ENCODE peak calls at places on chromosomes 1 and 21, in seven cellular contexts. One of them, this sample, is unnamed.

GRCh38 chr1:153483776-153484175 is 23.3 kb upstream of the S100A7 start:
- DNase-seq in uterus: no peak
- DNase-seq in SW480: peak
- DNase-seq in T follicular helper cell: no peak
- DNase-seq in activated CD4-positive, alpha-beta T cell treated with anti-CD3 and anti-CD28 coated beads, Interleukin-2, amount 50 U/mL, for 1 hour: no peak
- DNase-seq in EL: no peak
- DNase-seq in AG10803: no peak
- DNase-seq in this sample: peak

GRCh38 chr1:19222573-19222972 is 12.5 kb upstream of the UBR4 start:
- DNase-seq in uterus: no peak
- DNase-seq in SW480: no peak
- DNase-seq in T follicular helper cell: no peak
- DNase-seq in activated CD4-positive, alpha-beta T cell treated with anti-CD3 and anti-CD28 coated beads, Interleukin-2, amount 50 U/mL, for 1 hour: no peak
- DNase-seq in EL: no peak
- DNase-seq in AG10803: no peak
- DNase-seq in this sample: no peak

GRCh38 chr1:48920741-48921330 is 144.1 kb upstream of the BEND5 start:
- DNase-seq in uterus: no peak
- DNase-seq in SW480: no peak
- DNase-seq in T follicular helper cell: no peak
- DNase-seq in activated CD4-positive, alpha-beta T cell treated with anti-CD3 and anti-CD28 coated beads, Interleukin-2, amount 50 U/mL, for 1 hour: no peak
- DNase-seq in EL: no peak
- DNase-seq in AG10803: no peak
- DNase-seq in this sample: no peak

GRCh38 chr1:20047058-20047457 is 22.9 kb upstream of the PLA2G5 start:
- DNase-seq in uterus: no peak
- DNase-seq in SW480: no peak
- DNase-seq in T follicular helper cell: no peak
- DNase-seq in activated CD4-positive, alpha-beta T cell treated with anti-CD3 and anti-CD28 coated beads, Interleukin-2, amount 50 U/mL, for 1 hour: no peak
- DNase-seq in EL: no peak
- DNase-seq in AG10803: no peak
- DNase-seq in this sample: no peak

GRCh38 chr1:31957701-31958674 is 19.8 kb upstream of the PTP4A2 start:
- DNase-seq in uterus: no peak
- DNase-seq in SW480: no peak
- DNase-seq in T follicular helper cell: no peak
- DNase-seq in activated CD4-positive, alpha-beta T cell treated with anti-CD3 and anti-CD28 coated beads, Interleukin-2, amount 50 U/mL, for 1 hour: no peak
- DNase-seq in EL: no peak
- DNase-seq in AG10803: no peak
- DNase-seq in this sample: no peak

GRCh38 chr1:174953657-174954435 is 45.9 kb upstream of the CACYBP start:
- DNase-seq in uterus: no peak
- DNase-seq in SW480: no peak
- DNase-seq in T follicular helper cell: no peak
- DNase-seq in activated CD4-positive, alpha-beta T cell treated with anti-CD3 and anti-CD28 coated beads, Interleukin-2, amount 50 U/mL, for 1 hour: no peak
- DNase-seq in EL: no peak
- DNase-seq in AG10803: no peak
- DNase-seq in this sample: no peak

GRCh38 chr1:202135221-202135721 is 9.3 kb downstream of the ARL8A start:
- DNase-seq in uterus: peak
- DNase-seq in SW480: peak
- DNase-seq in T follicular helper cell: peak
- DNase-seq in activated CD4-positive, alpha-beta T cell treated with anti-CD3 and anti-CD28 coated beads, Interleukin-2, amount 50 U/mL, for 1 hour: peak
- DNase-seq in EL: peak
- DNase-seq in AG10803: peak
- DNase-seq in this sample: peak

GRCh38 chr1:44409741-44410140 is 4.7 kb downstream of the RNF220 start:
- DNase-seq in uterus: no peak
- DNase-seq in SW480: no peak
- DNase-seq in T follicular helper cell: no peak
- DNase-seq in activated CD4-positive, alpha-beta T cell treated with anti-CD3 and anti-CD28 coated beads, Interleukin-2, amount 50 U/mL, for 1 hour: no peak
- DNase-seq in EL: no peak
- DNase-seq in AG10803: no peak
- DNase-seq in this sample: no peak

GRCh38 chr1:37028981-37029617 is 5.2 kb downstream of the GRIK3 start:
- DNase-seq in uterus: no peak
- DNase-seq in SW480: no peak
- DNase-seq in T follicular helper cell: no peak
- DNase-seq in activated CD4-positive, alpha-beta T cell treated with anti-CD3 and anti-CD28 coated beads, Interleukin-2, amount 50 U/mL, for 1 hour: no peak
- DNase-seq in EL: no peak
- DNase-seq in AG10803: no peak
- DNase-seq in this sample: peak

GRCh38 chr1:172390620-172391491 is 29.6 kb upstream of the C1orf105 start:
- DNase-seq in uterus: peak
- DNase-seq in SW480: no peak
- DNase-seq in T follicular helper cell: no peak
- DNase-seq in activated CD4-positive, alpha-beta T cell treated with anti-CD3 and anti-CD28 coated beads, Interleukin-2, amount 50 U/mL, for 1 hour: no peak
- DNase-seq in EL: peak
- DNase-seq in AG10803: peak
- DNase-seq in this sample: peak

GRCh38 chr1:17719874-17720273 is 35.3 kb upstream of the ACTL8 start:
- DNase-seq in uterus: no peak
- DNase-seq in SW480: no peak
- DNase-seq in T follicular helper cell: no peak
- DNase-seq in activated CD4-positive, alpha-beta T cell treated with anti-CD3 and anti-CD28 coated beads, Interleukin-2, amount 50 U/mL, for 1 hour: no peak
- DNase-seq in EL: peak
- DNase-seq in AG10803: peak
- DNase-seq in this sample: no peak

GRCh38 chr1:106296431-106296830 is 760.0 kb upstream of the PRMT6 start:
- DNase-seq in uterus: no peak
- DNase-seq in SW480: no peak
- DNase-seq in T follicular helper cell: no peak
- DNase-seq in activated CD4-positive, alpha-beta T cell treated with anti-CD3 and anti-CD28 coated beads, Interleukin-2, amount 50 U/mL, for 1 hour: no peak
- DNase-seq in EL: no peak
- DNase-seq in AG10803: no peak
- DNase-seq in this sample: no peak

GRCh38 chr1:4467241-4467640 is 187.2 kb upstream of the AJAP1 start:
- DNase-seq in uterus: no peak
- DNase-seq in SW480: no peak
- DNase-seq in T follicular helper cell: no peak
- DNase-seq in activated CD4-positive, alpha-beta T cell treated with anti-CD3 and anti-CD28 coated beads, Interleukin-2, amount 50 U/mL, for 1 hour: no peak
- DNase-seq in EL: no peak
- DNase-seq in AG10803: no peak
- DNase-seq in this sample: no peak

GRCh38 chr1:154329152-154329521 is 3.8 kb downstream of the ATP8B2 start:
- DNase-seq in uterus: no peak
- DNase-seq in SW480: no peak
- DNase-seq in T follicular helper cell: no peak
- DNase-seq in activated CD4-positive, alpha-beta T cell treated with anti-CD3 and anti-CD28 coated beads, Interleukin-2, amount 50 U/mL, for 1 hour: no peak
- DNase-seq in EL: peak
- DNase-seq in AG10803: peak
- DNase-seq in this sample: peak

GRCh38 chr1:223224465-223224864 is 81.4 kb upstream of the TLR5 start:
- DNase-seq in uterus: no peak
- DNase-seq in SW480: no peak
- DNase-seq in T follicular helper cell: no peak
- DNase-seq in activated CD4-positive, alpha-beta T cell treated with anti-CD3 and anti-CD28 coated beads, Interleukin-2, amount 50 U/mL, for 1 hour: no peak
- DNase-seq in EL: no peak
- DNase-seq in AG10803: no peak
- DNase-seq in this sample: peak

GRCh38 chr1:197808843-197809242 is 33.6 kb upstream of the DENND1B start:
- DNase-seq in uterus: no peak
- DNase-seq in SW480: no peak
- DNase-seq in T follicular helper cell: no peak
- DNase-seq in activated CD4-positive, alpha-beta T cell treated with anti-CD3 and anti-CD28 coated beads, Interleukin-2, amount 50 U/mL, for 1 hour: no peak
- DNase-seq in EL: no peak
- DNase-seq in AG10803: no peak
- DNase-seq in this sample: no peak

GRCh38 chr1:16126738-16127515 is 28.9 kb downstream of the EPHA2 start:
- DNase-seq in uterus: no peak
- DNase-seq in SW480: no peak
- DNase-seq in T follicular helper cell: no peak
- DNase-seq in activated CD4-positive, alpha-beta T cell treated with anti-CD3 and anti-CD28 coated beads, Interleukin-2, amount 50 U/mL, for 1 hour: no peak
- DNase-seq in EL: no peak
- DNase-seq in AG10803: no peak
- DNase-seq in this sample: peak

GRCh38 chr1:3477241-3478109 is 23.0 kb downstream of the ARHGEF16 start:
- DNase-seq in uterus: no peak
- DNase-seq in SW480: no peak
- DNase-seq in T follicular helper cell: no peak
- DNase-seq in activated CD4-positive, alpha-beta T cell treated with anti-CD3 and anti-CD28 coated beads, Interleukin-2, amount 50 U/mL, for 1 hour: no peak
- DNase-seq in EL: no peak
- DNase-seq in AG10803: no peak
- DNase-seq in this sample: no peak

GRCh38 chr1:145962157-145963102 is 1.9 kb downstream of the ANKRD34A start:
- DNase-seq in uterus: peak
- DNase-seq in SW480: no peak
- DNase-seq in T follicular helper cell: peak
- DNase-seq in activated CD4-positive, alpha-beta T cell treated with anti-CD3 and anti-CD28 coated beads, Interleukin-2, amount 50 U/mL, for 1 hour: peak
- DNase-seq in EL: peak
- DNase-seq in AG10803: no peak
- DNase-seq in this sample: peak

GRCh38 chr1:146007048-146007784 is 10.8 kb upstream of the TXNIP start:
- DNase-seq in uterus: peak
- DNase-seq in SW480: peak
- DNase-seq in T follicular helper cell: peak
- DNase-seq in activated CD4-positive, alpha-beta T cell treated with anti-CD3 and anti-CD28 coated beads, Interleukin-2, amount 50 U/mL, for 1 hour: peak
- DNase-seq in EL: peak
- DNase-seq in AG10803: peak
- DNase-seq in this sample: peak

GRCh38 chr1:170593173-170593572 is 61.2 kb downstream of the GORAB start:
- DNase-seq in uterus: peak
- DNase-seq in SW480: no peak
- DNase-seq in T follicular helper cell: no peak
- DNase-seq in activated CD4-positive, alpha-beta T cell treated with anti-CD3 and anti-CD28 coated beads, Interleukin-2, amount 50 U/mL, for 1 hour: no peak
- DNase-seq in EL: peak
- DNase-seq in AG10803: no peak
- DNase-seq in this sample: no peak

GRCh38 chr1:24382165-24382577 is 31.4 kb downstream of the STPG1 start:
- DNase-seq in uterus: no peak
- DNase-seq in SW480: no peak
- DNase-seq in T follicular helper cell: no peak
- DNase-seq in activated CD4-positive, alpha-beta T cell treated with anti-CD3 and anti-CD28 coated beads, Interleukin-2, amount 50 U/mL, for 1 hour: no peak
- DNase-seq in EL: no peak
- DNase-seq in AG10803: no peak
- DNase-seq in this sample: no peak

GRCh38 chr1:166090244-166090643 is 76.6 kb downstream of the FAM78B start:
- DNase-seq in uterus: no peak
- DNase-seq in SW480: no peak
- DNase-seq in T follicular helper cell: no peak
- DNase-seq in activated CD4-positive, alpha-beta T cell treated with anti-CD3 and anti-CD28 coated beads, Interleukin-2, amount 50 U/mL, for 1 hour: no peak
- DNase-seq in EL: no peak
- DNase-seq in AG10803: no peak
- DNase-seq in this sample: peak

GRCh38 chr1:24966724-24967346 is 36.8 kb upstream of the RUNX3 start:
- DNase-seq in uterus: no peak
- DNase-seq in SW480: peak
- DNase-seq in T follicular helper cell: peak
- DNase-seq in activated CD4-positive, alpha-beta T cell treated with anti-CD3 and anti-CD28 coated beads, Interleukin-2, amount 50 U/mL, for 1 hour: peak
- DNase-seq in EL: peak
- DNase-seq in AG10803: peak
- DNase-seq in this sample: no peak

GRCh38 chr21:33899199-33899598 is 16.4 kb downstream of the ATP5PO start:
- DNase-seq in uterus: no peak
- DNase-seq in SW480: no peak
- DNase-seq in T follicular helper cell: no peak
- DNase-seq in activated CD4-positive, alpha-beta T cell treated with anti-CD3 and anti-CD28 coated beads, Interleukin-2, amount 50 U/mL, for 1 hour: no peak
- DNase-seq in EL: peak
- DNase-seq in AG10803: peak
- DNase-seq in this sample: no peak

GRCh38 chr1:61244114-61244513 is 161.8 kb downstream of the NFIA start:
- DNase-seq in uterus: no peak
- DNase-seq in SW480: peak
- DNase-seq in T follicular helper cell: no peak
- DNase-seq in activated CD4-positive, alpha-beta T cell treated with anti-CD3 and anti-CD28 coated beads, Interleukin-2, amount 50 U/mL, for 1 hour: no peak
- DNase-seq in EL: peak
- DNase-seq in AG10803: peak
- DNase-seq in this sample: no peak

GRCh38 chr1:29498126-29499100 is 262.1 kb downstream of the PTPRU start:
- DNase-seq in uterus: no peak
- DNase-seq in SW480: no peak
- DNase-seq in T follicular helper cell: no peak
- DNase-seq in activated CD4-positive, alpha-beta T cell treated with anti-CD3 and anti-CD28 coated beads, Interleukin-2, amount 50 U/mL, for 1 hour: no peak
- DNase-seq in EL: no peak
- DNase-seq in AG10803: no peak
- DNase-seq in this sample: no peak

GRCh38 chr1:238272145-238272544 is 381.4 kb upstream of the ZP4 start:
- DNase-seq in uterus: no peak
- DNase-seq in SW480: no peak
- DNase-seq in T follicular helper cell: no peak
- DNase-seq in activated CD4-positive, alpha-beta T cell treated with anti-CD3 and anti-CD28 coated beads, Interleukin-2, amount 50 U/mL, for 1 hour: no peak
- DNase-seq in EL: no peak
- DNase-seq in AG10803: no peak
- DNase-seq in this sample: no peak

GRCh38 chr1:152906023-152906565 is 2.3 kb upstream of the IVL start:
- DNase-seq in uterus: no peak
- DNase-seq in SW480: peak
- DNase-seq in T follicular helper cell: no peak
- DNase-seq in activated CD4-positive, alpha-beta T cell treated with anti-CD3 and anti-CD28 coated beads, Interleukin-2, amount 50 U/mL, for 1 hour: no peak
- DNase-seq in EL: peak
- DNase-seq in AG10803: peak
- DNase-seq in this sample: no peak

GRCh38 chr1:86757272-86757984 is 53.1 kb downstream of the SH3GLB1 start:
- DNase-seq in uterus: peak
- DNase-seq in SW480: no peak
- DNase-seq in T follicular helper cell: no peak
- DNase-seq in activated CD4-positive, alpha-beta T cell treated with anti-CD3 and anti-CD28 coated beads, Interleukin-2, amount 50 U/mL, for 1 hour: no peak
- DNase-seq in EL: no peak
- DNase-seq in AG10803: peak
- DNase-seq in this sample: no peak

GRCh38 chr1:37793773-37794371 is at the start of gene MANEAL:
- DNase-seq in uterus: no peak
- DNase-seq in SW480: peak
- DNase-seq in T follicular helper cell: no peak
- DNase-seq in activated CD4-positive, alpha-beta T cell treated with anti-CD3 and anti-CD28 coated beads, Interleukin-2, amount 50 U/mL, for 1 hour: peak
- DNase-seq in EL: peak
- DNase-seq in AG10803: peak
- DNase-seq in this sample: peak

GRCh38 chr1:207981976-207982375 is 71.1 kb upstream of the CD34 start:
- DNase-seq in uterus: no peak
- DNase-seq in SW480: peak
- DNase-seq in T follicular helper cell: no peak
- DNase-seq in activated CD4-positive, alpha-beta T cell treated with anti-CD3 and anti-CD28 coated beads, Interleukin-2, amount 50 U/mL, for 1 hour: no peak
- DNase-seq in EL: peak
- DNase-seq in AG10803: no peak
- DNase-seq in this sample: peak

GRCh38 chr1:185279571-185279970 is 37.5 kb downstream of the IVNS1ABP start:
- DNase-seq in uterus: no peak
- DNase-seq in SW480: no peak
- DNase-seq in T follicular helper cell: no peak
- DNase-seq in activated CD4-positive, alpha-beta T cell treated with anti-CD3 and anti-CD28 coated beads, Interleukin-2, amount 50 U/mL, for 1 hour: no peak
- DNase-seq in EL: peak
- DNase-seq in AG10803: peak
- DNase-seq in this sample: no peak

GRCh38 chr1:187999973-188000372 is 1171.2 kb downstream of the PLA2G4A start:
- DNase-seq in uterus: no peak
- DNase-seq in SW480: no peak
- DNase-seq in T follicular helper cell: no peak
- DNase-seq in activated CD4-positive, alpha-beta T cell treated with anti-CD3 and anti-CD28 coated beads, Interleukin-2, amount 50 U/mL, for 1 hour: no peak
- DNase-seq in EL: no peak
- DNase-seq in AG10803: no peak
- DNase-seq in this sample: no peak

GRCh38 chr1:167472729-167473529 is 45.4 kb downstream of the CD247 start:
- DNase-seq in uterus: no peak
- DNase-seq in SW480: no peak
- DNase-seq in T follicular helper cell: no peak
- DNase-seq in activated CD4-positive, alpha-beta T cell treated with anti-CD3 and anti-CD28 coated beads, Interleukin-2, amount 50 U/mL, for 1 hour: no peak
- DNase-seq in EL: no peak
- DNase-seq in AG10803: no peak
- DNase-seq in this sample: no peak

GRCh38 chr1:176033879-176034278 is 173.2 kb downstream of the COP1 start:
- DNase-seq in uterus: no peak
- DNase-seq in SW480: no peak
- DNase-seq in T follicular helper cell: no peak
- DNase-seq in activated CD4-positive, alpha-beta T cell treated with anti-CD3 and anti-CD28 coated beads, Interleukin-2, amount 50 U/mL, for 1 hour: no peak
- DNase-seq in EL: peak
- DNase-seq in AG10803: peak
- DNase-seq in this sample: no peak

This sample was measured in endodermal cell.